ENCODE peak calls at places on chromosome 10, in six cellular contexts. Y is stimulated activated CD4-positive, alpha-beta T cell treated with anti-CD3 and anti-CD28 coated beads, Interleukin-2, amount 100 ng/mL, for 48 hours; D is NCI-H1092 treated with DMSO at 0.1 percent for 48 hours; Z is T follicular helper cell; U is activated T-helper 1 cell treated with anti-CD3 and anti-CD28 coated beads, Interleukin-12 subunit alpha, Interleukin-12 subunit beta, Interleukin-2, Interleukin-4 antibody, amounts not matched to agents 30 ng/mL and 10 ng/mL and 1 ng/mL, durations not matched to agents 14 hours and 24 hours and 36 hours; G is upper lobe of right lung. W is an unnamed sample.

GRCh38 chr10:71752391-71753090 is 20.8 kb downstream of the VSIR start:
- DNase-seq in Y (no peak), D (no peak), Z (no peak), U (no peak), G (peak; percentile 60), W (no peak)

GRCh38 chr10:15744217-15744865 is 24.6 kb upstream of the ITGA8 start:
- DNase-seq in Y (peak; percentile 20), D (no peak), Z (no peak), U (peak; percentile 11), G (no peak), W (peak; percentile 31)

GRCh38 chr10:121373411-121373810 is 224.8 kb downstream of the FGFR2 start:
- DNase-seq in Y (no peak), D (no peak), Z (no peak), U (no peak), G (no peak), W (no peak)

GRCh38 chr10:77993612-77994011 is 35.7 kb downstream of the POLR3A start:
- DNase-seq in Y (no peak), D (no peak), Z (no peak), U (no peak), G (no peak), W (no peak)

GRCh38 chr10:132363376-132363775 is 31.4 kb downstream of the LRRC27 start:
- DNase-seq in Y (no peak), D (no peak), Z (no peak), U (no peak), G (peak; percentile 46), W (no peak)

GRCh38 chr10:93917814-93918213 is 24.0 kb downstream of the SLC35G1 start:
- DNase-seq in Y (no peak), D (no peak), Z (no peak), U (no peak), G (no peak), W (no peak)

GRCh38 chr10:109922353-109922975 is 847 bp downstream of the XPNPEP1 start:
- DNase-seq in Y (no peak), D (no peak), Z (no peak), U (no peak), G (no peak), W (no peak)

GRCh38 chr10:93600861-93601773 is at the start of gene RBP4:
- DNase-seq in Y (no peak), D (peak; percentile 7), Z (no peak), U (no peak), G (peak; percentile 69), W (peak; percentile 9)

GRCh38 chr10:52566471-52567246 is 205.9 kb downstream of the MBL2 start:
- DNase-seq in Y (no peak), D (no peak), Z (no peak), U (no peak), G (no peak), W (peak; percentile 32)

GRCh38 chr10:86178401-86179142 is 188.0 kb downstream of the GRID1 start:
- DNase-seq in Y (no peak), D (no peak), Z (no peak), U (no peak), G (peak; percentile 63), W (no peak)

GRCh38 chr10:118531105-118531851 is 64.2 kb downstream of the PRLHR start:
- DNase-seq in Y (no peak), D (no peak), Z (no peak), U (no peak), G (peak; percentile 71), W (no peak)

GRCh38 chr10:70851597-70852475 is 36.1 kb downstream of the SGPL1 start:
- DNase-seq in Y (no peak), D (no peak), Z (no peak), U (no peak), G (no peak), W (no peak)

GRCh38 chr10:20059084-20059835 is 243.0 kb downstream of the PLXDC2 start:
- DNase-seq in Y (no peak), D (no peak), Z (no peak), U (no peak), G (no peak), W (peak; percentile 52)

GRCh38 chr10:124465003-124465776 is 3.6 kb downstream of the LHPP start:
- DNase-seq in Y (no peak), D (no peak), Z (no peak), U (no peak), G (no peak), W (no peak)

GRCh38 chr10:77320852-77321496 is 316.6 kb downstream of the KCNMA1 start:
- DNase-seq in Y (no peak), D (no peak), Z (no peak), U (no peak), G (no peak), W (peak; percentile 67)

GRCh38 chr10:30434273-30435067 is 486 bp downstream of the MAP3K8 start:
- DNase-seq in Y (peak; percentile 45), D (no peak), Z (peak; percentile 47), U (peak; percentile 70), G (peak; percentile 96), W (no peak)

GRCh38 chr10:1403508-1404230 is 333.7 kb downstream of the ADARB2 start:
- DNase-seq in Y (no peak), D (no peak), Z (no peak), U (no peak), G (no peak), W (no peak)

GRCh38 chr10:43939939-43940810 is 291.5 kb upstream of the ZNF32 start:
- DNase-seq in Y (no peak), D (no peak), Z (no peak), U (no peak), G (peak; percentile 17), W (no peak)

GRCh38 chr10:84194424-84195043 is at the start of gene CDHR1:
- DNase-seq in Y (peak; percentile 31), D (peak; percentile 31), Z (no peak), U (no peak), G (peak; percentile 70), W (no peak)

GRCh38 chr10:133274751-133275682 is 1.7 kb downstream of the ADAM8 start:
- DNase-seq in Y (peak; percentile 70), D (no peak), Z (peak; percentile 80), U (peak; percentile 65), G (no peak), W (no peak)

GRCh38 chr10:68423522-68423921 is 16.4 kb upstream of the RUFY2 start:
- DNase-seq in Y (no peak), D (no peak), Z (no peak), U (peak; percentile 6), G (no peak), W (no peak)

GRCh38 chr10:73585223-73585784 is 5.8 kb downstream of the USP54 start:
- DNase-seq in Y (no peak), D (no peak), Z (no peak), U (no peak), G (no peak), W (no peak)

GRCh38 chr10:110305767-110306451 is 1.2 kb upstream of the SMNDC1 start:
- DNase-seq in Y (peak; percentile 26), D (peak; percentile 67), Z (peak; percentile 43), U (peak; percentile 52), G (no peak), W (peak; percentile 84)